ENCODE peak calls at places on chromosomes 5 and 9, in five cellular contexts. L is NB4, I is IMR-90, H is transverse colon, M is lower leg skin. U is an unnamed sample.

GRCh38 chr9:96169901-96170300 is 132.1 kb downstream of the HSD17B3 start:
- DNase-seq in L (no peak), I (no peak), H (no peak), M (no peak), U (no peak)

GRCh38 chr9:104948277-104948676 is 20.3 kb upstream of the ABCA1 start:
- DNase-seq in L (no peak), I (peak), H (no peak), M (no peak), U (no peak)

GRCh38 chr9:76900884-76901440 is 5.0 kb downstream of the PRUNE2 start:
- DNase-seq in L (no peak), I (no peak), H (no peak), M (no peak), U (no peak)

GRCh38 chr9:115957571-115957970 is 196.0 kb upstream of the PAPPA start:
- DNase-seq in L (no peak), I (peak), H (no peak), M (no peak), U (no peak)

GRCh38 chr5:157686841-157687554 is 15.7 kb downstream of the C5orf52 start:
- DNase-seq in L (no peak), I (no peak), H (no peak), M (peak), U (no peak)

GRCh38 chr9:125889524-125890473 is 142.6 kb downstream of the PBX3 start:
- DNase-seq in L (peak), I (peak), H (peak), M (peak), U (no peak)

GRCh38 chr5:149860801-149861322 is 83.7 kb downstream of the PDE6A start:
- DNase-seq in L (no peak), I (no peak), H (no peak), M (no peak), U (peak)

GRCh38 chr5:108753331-108753730 is 5.6 kb downstream of the FER start:
- DNase-seq in L (no peak), I (no peak), H (no peak), M (no peak), U (no peak)

GRCh38 chr9:33452828-33453271 is 5.5 kb upstream of the AQP3 start:
- DNase-seq in L (peak), I (peak), H (peak), M (peak), U (peak)

GRCh38 chr5:147567917-147568598 is 58.2 kb upstream of the DPYSL3 start:
- DNase-seq in L (no peak), I (peak), H (no peak), M (no peak), U (no peak)

GRCh38 chr5:67147768-67148167 is 48.8 kb downstream of the CD180 start:
- DNase-seq in L (no peak), I (peak), H (no peak), M (no peak), U (no peak)

GRCh38 chr5:128613111-128613510 is 75.1 kb upstream of the FBN2 start:
- DNase-seq in L (no peak), I (no peak), H (no peak), M (no peak), U (no peak)

GRCh38 chr9:91676042-91676441 is 252.4 kb upstream of the NFIL3 start:
- DNase-seq in L (no peak), I (no peak), H (no peak), M (no peak), U (no peak)

GRCh38 chr5:44246986-44247385 is 142.2 kb downstream of the FGF10 start:
- DNase-seq in L (no peak), I (no peak), H (no peak), M (no peak), U (no peak)

GRCh38 chr9:16258191-16258590 is 612.3 kb downstream of the BNC2 start:
- DNase-seq in L (no peak), I (no peak), H (no peak), M (peak), U (no peak)

GRCh38 chr5:37814699-37815098 is 25.1 kb downstream of the GDNF start:
- DNase-seq in L (no peak), I (peak), H (no peak), M (no peak), U (no peak)

GRCh38 chr5:118220491-118220890 is 767.9 kb downstream of the DTWD2 start:
- DNase-seq in L (no peak), I (no peak), H (no peak), M (no peak), U (no peak)

GRCh38 chr5:135386096-135386495 is 12.9 kb downstream of the MACROH2A1 start:
- DNase-seq in L (no peak), I (peak), H (no peak), M (peak), U (no peak)

GRCh38 chr9:21813575-21814473 is 11.4 kb downstream of the MTAP start:
- DNase-seq in L (no peak), I (peak), H (peak), M (no peak), U (no peak)

GRCh38 chr5:42950466-42951168 is 89.5 kb downstream of the ANXA2R start:
- DNase-seq in L (peak), I (peak), H (peak), M (peak), U (peak)

GRCh38 chr9:91006046-91006445 is 204.4 kb downstream of the SYK start:
- DNase-seq in L (no peak), I (no peak), H (no peak), M (no peak), U (no peak)

GRCh38 chr5:173457482-173457881 is 129.3 kb upstream of the STC2 start:
- DNase-seq in L (peak), I (no peak), H (no peak), M (no peak), U (no peak)

GRCh38 chr9:133990366-133991210 is 1.5 kb downstream of the VAV2 start:
- DNase-seq in L (no peak), I (peak), H (peak), M (peak), U (peak)

GRCh38 chr5:2029206-2029605 is 146.5 kb upstream of the IRX4 start:
- DNase-seq in L (no peak), I (no peak), H (no peak), M (no peak), U (no peak)

GRCh38 chr5:1214163-1214935 is 10.8 kb upstream of the SLC6A18 start:
- DNase-seq in L (no peak), I (no peak), H (no peak), M (no peak), U (no peak)

GRCh38 chr5:127941646-127942045 is 141.9 kb upstream of the SLC12A2 start:
- DNase-seq in L (no peak), I (no peak), H (peak), M (no peak), U (no peak)

GRCh38 chr5:51465165-51465564 is 81.9 kb downstream of the ISL1 start:
- DNase-seq in L (no peak), I (no peak), H (no peak), M (no peak), U (no peak)

GRCh38 chr5:156595132-156595787 is 254.8 kb upstream of the PPP1R2B start:
- DNase-seq in L (no peak), I (no peak), H (no peak), M (no peak), U (no peak)

GRCh38 chr5:96175090-96175489 is 213.4 kb upstream of the ELL2 start:
- DNase-seq in L (peak), I (no peak), H (no peak), M (no peak), U (no peak)

GRCh38 chr9:682633-683508 is 158.6 kb upstream of the DMRT1 start:
- DNase-seq in L (no peak), I (peak), H (peak), M (no peak), U (no peak)
- TF ChIP-seq POLR2A in L (no peak), I (no peak), H (no peak), M (no peak), U (no peak)

GRCh38 chr5:68587181-68587580 is 371.6 kb downstream of the PIK3R1 start:
- DNase-seq in L (no peak), I (peak), H (no peak), M (no peak), U (no peak)
- TF ChIP-seq POLR2A in L (no peak), I (no peak), H (no peak), M (no peak), U (no peak)

DNA sequence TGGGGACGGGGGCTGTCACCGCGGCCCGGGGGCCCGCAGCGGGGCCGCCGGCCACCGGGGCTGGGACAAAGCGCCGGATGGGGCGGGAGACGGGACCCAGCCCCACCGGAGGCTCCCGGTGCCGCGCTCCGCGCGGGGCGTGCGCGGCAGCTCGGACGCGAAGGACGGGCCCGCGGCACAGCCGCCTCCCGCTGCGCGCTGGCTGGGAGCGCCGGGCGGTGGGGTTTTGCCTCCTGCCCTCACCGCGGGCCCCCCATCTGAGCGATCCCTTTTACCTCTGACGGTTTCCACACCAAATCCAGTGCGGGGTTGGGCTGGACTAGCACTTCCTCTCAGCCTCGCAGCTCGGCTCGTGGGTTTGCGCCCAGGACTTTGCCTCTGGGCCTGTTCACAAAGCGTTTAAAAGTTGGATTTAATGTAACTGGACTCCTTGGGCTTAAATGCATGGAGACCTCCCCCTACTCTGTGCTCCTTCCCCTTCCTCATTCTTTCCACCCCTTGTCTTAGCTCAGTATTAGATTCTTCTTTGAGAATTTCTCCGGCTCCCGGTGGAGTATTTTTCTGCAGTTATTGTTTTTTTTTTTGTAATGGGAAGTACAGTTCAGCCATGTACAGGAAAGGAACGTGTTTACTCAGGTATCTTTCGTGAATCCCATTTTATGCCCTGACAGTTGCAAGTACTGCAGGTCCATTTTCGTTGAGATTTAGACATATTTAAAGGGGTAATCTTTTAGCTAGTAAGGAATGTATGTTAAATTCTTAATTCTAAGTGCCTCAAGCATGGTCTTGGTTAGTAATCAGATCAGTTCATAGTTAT is 691 bp downstream of the FCHO2 start:
- DNase-seq in L (peak), I (peak), H (peak), M (peak), U (peak)
- TF ChIP-seq POLR2A in L (no peak), I (no peak), H (peak), M (no peak), U (no peak)

GRCh38 chr5:177133119-177133844 is at the start of gene NSD1:
- DNase-seq in L (peak), I (peak), H (peak), M (peak), U (peak)
- TF ChIP-seq POLR2A in L (peak), I (no peak), H (no peak), M (no peak), U (peak)

DNA sequence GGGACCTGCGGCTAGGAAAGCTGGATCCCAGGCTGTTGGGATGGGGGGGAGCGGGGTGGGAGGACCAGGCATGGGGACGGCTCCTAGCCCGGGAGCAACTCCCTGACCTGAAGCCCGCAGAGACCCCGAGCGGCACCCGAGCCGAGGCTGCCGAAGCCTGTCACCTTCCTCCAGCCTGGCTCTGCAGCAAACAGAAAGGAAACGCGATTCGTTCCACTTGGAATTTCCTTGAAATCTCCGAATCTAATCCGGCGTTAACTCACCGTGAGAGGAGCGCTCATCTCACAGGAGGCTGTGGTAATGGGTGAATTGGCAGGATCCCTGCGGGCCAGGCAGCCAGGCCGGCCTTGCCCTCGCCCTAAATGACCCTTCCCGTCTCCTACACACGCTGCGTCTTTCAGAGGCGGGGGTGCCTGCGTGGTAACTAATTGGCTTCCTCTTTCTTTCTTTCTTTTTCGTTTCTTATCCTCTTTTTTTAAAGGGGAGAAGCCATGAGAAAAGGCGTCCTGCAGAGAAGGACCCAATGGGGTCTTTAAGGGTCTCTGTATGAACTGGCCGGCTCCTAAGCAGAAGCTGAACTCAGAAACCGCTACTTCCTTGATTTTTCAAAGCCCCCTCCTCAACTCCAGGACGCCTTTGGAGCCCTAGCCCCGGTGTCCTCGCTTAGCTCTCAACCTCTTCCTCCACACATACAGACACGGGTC is 8.5 kb downstream of the PAX5 start:
- DNase-seq in L (peak), I (no peak), H (no peak), M (peak), U (no peak)
- TF ChIP-seq POLR2A in L (no peak), I (no peak), H (no peak), M (no peak), U (no peak)

GRCh38 chr5:176535101-176535654 is 2.0 kb downstream of the RNF44 start:
- DNase-seq in L (peak), I (peak), H (peak), M (no peak), U (no peak)

GRCh38 chr5:176536902-176537607 is at the start of gene RNF44:
- DNase-seq in L (peak), I (peak), H (peak), M (peak), U (peak)

GRCh38 chr5:176536132-176536901 is 885 bp downstream of the RNF44 start:
- DNase-seq in L (peak), I (peak), H (peak), M (peak), U (peak)

GRCh38 chr5:176534640-176535039 is 2.6 kb downstream of the RNF44 start:
- DNase-seq in L (no peak), I (no peak), H (peak), M (no peak), U (no peak)

GRCh38 chr5:176535655-176536131 is 1.5 kb downstream of the RNF44 start:
- DNase-seq in L (peak), I (no peak), H (no peak), M (no peak), U (no peak)
- TF ChIP-seq POLR2A in L (peak), I (no peak), H (no peak), M (no peak), U (no peak)

GRCh38 chr5:181069767-181070491 is 29.9 kb downstream of the BTNL9 start:
- DNase-seq in L (no peak), I (no peak), H (no peak), M (peak), U (no peak)
- TF ChIP-seq POLR2A in L (no peak), I (no peak), H (no peak), M (no peak), U (peak)

DNA sequence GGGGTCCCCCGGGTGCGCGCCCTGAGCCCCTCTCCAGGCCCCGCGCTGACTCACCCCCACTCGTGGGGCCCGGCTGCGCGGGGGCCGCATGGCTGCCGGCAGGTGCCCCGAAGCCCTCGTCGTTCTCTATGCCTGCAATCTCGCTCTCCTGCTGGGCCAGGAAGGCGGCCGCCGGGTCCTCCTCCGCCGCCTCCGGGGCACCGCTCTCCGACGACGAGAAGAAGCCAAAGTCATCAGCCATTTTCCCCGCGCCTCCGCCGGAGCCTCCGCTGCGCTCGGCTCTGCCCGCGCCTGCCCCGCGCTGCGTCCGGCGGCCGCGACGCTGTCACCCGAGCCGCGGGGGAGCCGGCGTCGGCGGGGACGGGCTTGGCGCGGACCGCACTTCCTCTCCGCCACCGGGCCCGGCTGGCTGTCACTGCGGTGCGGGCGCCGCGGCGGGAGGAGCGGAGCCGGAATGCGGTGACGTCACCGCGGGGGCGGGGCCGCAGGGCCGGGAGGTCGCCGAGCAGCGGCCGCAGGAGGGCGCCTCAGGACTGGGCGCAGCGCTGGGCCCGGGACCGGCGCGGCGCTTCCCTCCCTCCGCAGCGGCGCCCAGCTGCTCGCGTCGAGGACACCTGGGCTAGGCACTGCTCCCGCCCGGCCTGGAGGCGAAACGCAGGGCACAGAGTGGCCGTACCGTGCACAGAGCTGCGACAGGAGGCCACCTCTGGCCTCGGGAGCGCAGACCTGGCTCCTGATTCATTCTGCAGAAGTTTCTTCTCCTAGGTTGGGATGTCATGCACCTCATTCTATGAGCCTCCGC is at the start of gene CLTB:
- DNase-seq in L (peak), I (peak), H (peak), M (peak), U (peak)
- TF ChIP-seq POLR2A in L (peak), I (peak), H (peak), M (no peak), U (peak)

GRCh38 chr9:128555180-128555721 is 2.9 kb downstream of the SPTAN1 start:
- DNase-seq in L (no peak), I (peak), H (no peak), M (no peak), U (peak)
- TF ChIP-seq POLR2A in L (no peak), I (no peak), H (no peak), M (no peak), U (no peak)

U was measured in H54.